ENCODE peak calls at places on chromosomes 16 and 17, in four cellular contexts. O, R, L and S are unnamed samples.

GRCh38 chr17:57496382-57496781 is 240.1 kb downstream of the MSI2 start:
- DNase-seq in O (no peak), R (no peak), L (no peak), S (no peak)

GRCh38 chr16:25210758-25211157 is 6.0 kb upstream of the AQP8 start:
- DNase-seq in O (no peak), R (no peak), L (no peak), S (no peak)

GRCh38 chr17:50468120-50469004 is at the start of gene CHAD:
- DNase-seq in O (no peak), R (no peak), L (peak; percentile 87), S (no peak)

GRCh38 chr17:63831505-63831904 is 4.0 kb upstream of the FTSJ3 start:
- DNase-seq in O (no peak), R (no peak), L (no peak), S (no peak)

GRCh38 chr17:50820651-50821050 is 14.7 kb upstream of the WFIKKN2 start:
- DNase-seq in O (no peak), R (no peak), L (no peak), S (no peak)

GRCh38 chr16:2044541-2044940 is 3.1 kb downstream of the NTHL1 start:
- DNase-seq in O (no peak), R (no peak), L (no peak), S (no peak)

GRCh38 chr16:84834403-84834772 is 14.6 kb downstream of the CRISPLD2 start:
- DNase-seq in O (no peak), R (no peak), L (peak; percentile 88), S (no peak)

GRCh38 chr17:41987642-41988041 is 21.0 kb downstream of the CNP start:
- DNase-seq in O (no peak), R (no peak), L (no peak), S (no peak)

GRCh38 chr17:29649359-29649758 is 26.6 kb upstream of the CORO6 start:
- DNase-seq in O (no peak), R (no peak), L (no peak), S (no peak)

GRCh38 chr17:7029096-7029495 is 6.2 kb downstream of the BCL6B start:
- DNase-seq in O (no peak), R (no peak), L (no peak), S (no peak)

GRCh38 chr17:2028234-2028614 is 1.7 kb upstream of the DPH1 start:
- DNase-seq in O (no peak), R (no peak), L (no peak), S (no peak)

GRCh38 chr17:43418441-43419374 is 19.9 kb downstream of the ARL4D start:
- DNase-seq in O (no peak), R (no peak), L (no peak), S (no peak)

GRCh38 chr17:57652811-57653210 is 92.3 kb downstream of the CCDC182 start:
- DNase-seq in O (no peak), R (no peak), L (no peak), S (no peak)

GRCh38 chr16:966505-966904 is 4.3 kb downstream of the LMF1 start:
- DNase-seq in O (no peak), R (no peak), L (no peak), S (no peak)

GRCh38 chr17:76076765-76077581 is 2.0 kb upstream of the ZACN start:
- DNase-seq in O (no peak), R (no peak), L (peak; percentile 57), S (peak; percentile 50)

GRCh38 chr17:48910370-48910769 is 2.2 kb downstream of the UBE2Z start:
- DNase-seq in O (no peak), R (no peak), L (no peak), S (no peak)

GRCh38 chr17:67422887-67423286 is 45.8 kb downstream of the PITPNC1 start:
- DNase-seq in O (no peak), R (no peak), L (no peak), S (no peak)
- TF ChIP-seq TAF1 in O (no peak), R (no peak), L (no peak), S (no peak)

DNA sequence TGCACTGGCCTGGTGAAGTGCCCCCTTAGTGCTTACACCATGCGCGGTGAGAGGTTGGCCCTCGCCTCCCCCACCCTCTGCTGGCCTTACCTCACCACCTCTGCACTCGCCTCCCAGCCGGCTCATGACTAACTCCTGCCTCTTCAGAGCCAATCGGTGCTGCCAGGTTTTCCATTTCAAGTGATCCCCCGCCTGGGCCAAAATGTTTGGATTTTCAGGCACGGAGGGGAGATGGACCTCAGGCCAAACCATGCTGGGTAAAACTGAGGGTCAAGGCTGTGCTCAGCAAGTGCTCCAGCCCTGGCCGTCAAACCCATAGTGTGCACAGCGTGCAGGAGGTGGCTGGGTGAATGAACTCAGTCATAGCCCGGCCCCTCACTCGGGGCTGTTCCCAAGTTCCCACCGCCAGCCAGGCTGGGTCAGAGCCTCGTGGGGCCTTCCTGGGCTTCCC is 175.4 kb downstream of the SEC14L1 start:
- DNase-seq in O (no peak), R (no peak), L (peak; percentile 59), S (no peak)
- TF ChIP-seq TAF1 in O (no peak), R (no peak), L (no peak), S (no peak)

DNA sequence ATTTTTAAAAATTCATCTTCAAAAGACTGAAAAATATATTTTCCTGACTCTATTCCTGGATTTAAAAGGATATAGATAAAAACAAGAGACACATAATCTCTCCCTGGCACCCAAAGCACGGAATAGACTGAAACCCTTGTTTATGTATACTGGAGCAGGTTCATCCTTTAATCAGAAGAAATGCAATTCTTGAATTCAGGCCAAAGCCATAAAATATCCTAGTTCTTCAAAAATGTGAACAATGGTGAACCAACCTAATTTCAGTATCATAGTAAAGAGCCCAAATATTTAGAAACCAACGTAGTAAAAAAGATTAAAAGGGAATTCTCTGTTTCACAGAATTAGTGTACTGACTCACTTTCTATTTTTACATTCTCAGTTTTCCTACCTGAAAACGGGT is 188.5 kb upstream of the C17orf78 start:
- DNase-seq in O (no peak), R (no peak), L (no peak), S (no peak)
- TF ChIP-seq TAF1 in O (no peak), R (no peak), L (no peak), S (no peak)

DNA sequence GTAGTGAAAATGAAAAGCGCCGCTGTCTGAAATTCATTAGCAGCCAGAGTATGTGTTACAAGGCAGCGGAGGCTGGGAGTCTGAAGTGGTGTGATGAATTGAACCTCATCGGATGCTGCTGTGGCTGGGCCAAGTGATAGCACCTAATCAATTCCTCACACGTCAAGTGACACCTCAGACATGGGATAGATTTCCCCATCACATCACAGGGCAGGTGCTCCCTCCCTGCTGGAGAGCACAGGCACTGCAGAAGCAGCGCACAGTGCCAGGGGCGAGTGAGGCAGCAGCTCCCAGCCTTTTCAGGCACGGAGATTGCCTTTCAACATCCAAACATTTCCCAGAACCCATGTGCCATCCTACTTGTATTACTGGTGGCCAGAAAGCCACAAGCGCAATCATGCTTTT is 32.2 kb downstream of the DRC3 start:
- DNase-seq in O (no peak), R (no peak), L (no peak), S (no peak)
- TF ChIP-seq TAF1 in O (no peak), R (no peak), L (no peak), S (no peak)

DNA sequence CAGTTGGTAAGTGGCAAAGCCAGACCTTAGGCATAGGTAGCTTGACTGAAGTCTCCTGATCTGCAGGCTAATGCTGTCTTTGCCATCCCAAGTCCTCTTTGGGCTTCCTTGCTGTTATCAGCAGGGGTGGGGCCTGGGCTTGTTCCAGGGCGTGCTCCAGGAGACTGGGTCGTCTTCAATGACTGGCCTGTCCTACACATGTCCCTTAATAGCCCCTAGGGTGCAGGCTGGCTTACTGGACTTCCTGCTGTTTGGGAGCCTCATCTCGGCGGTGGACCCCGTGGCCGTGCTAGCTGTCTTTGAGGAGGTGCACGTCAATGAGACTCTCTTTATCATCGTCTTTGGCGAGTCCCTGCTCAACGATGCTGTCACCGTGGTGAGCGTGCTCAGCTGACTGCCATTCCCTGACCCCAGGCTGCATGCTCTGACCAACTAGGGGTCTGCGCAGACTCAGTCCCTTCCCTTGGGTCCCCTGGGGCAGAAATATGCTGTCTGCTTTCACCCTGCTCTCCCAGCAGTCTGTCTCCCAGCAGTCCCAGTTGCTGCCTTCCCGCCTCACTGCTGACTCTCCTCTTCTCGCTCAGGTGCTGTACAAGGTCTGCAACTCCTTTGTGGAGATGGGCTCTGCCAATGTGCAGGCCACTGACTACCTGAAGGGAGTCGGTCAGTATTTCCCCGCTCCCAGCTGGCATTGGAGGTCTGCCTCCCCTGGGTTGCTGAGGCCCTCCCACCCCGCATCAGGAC is 6.2 kb downstream of the SLC9A5 start:
- DNase-seq in O (no peak), R (no peak), L (no peak), S (no peak)
- TF ChIP-seq TAF1 in O (no peak), R (no peak), L (no peak), S (no peak)